ENCODE peak calls at places on chromosomes 16 and 17, in five cellular contexts. Q, F, R, A and C are unnamed samples.

GRCh38 chr17:39650121-39650579 is 13.2 kb downstream of the STARD3 start:
- DNase-seq in Q (no peak), A (no peak), F (no peak), R (no peak), C (no peak)

GRCh38 chr16:47734987-47735594 is 274.0 kb downstream of the PHKB start:
- DNase-seq in A (no peak), Q (no peak), R (no peak), F (no peak), C (no peak)

GRCh38 chr16:74774223-74775139 is at the start of gene FA2H:
- DNase-seq in A (peak), Q (no peak), R (no peak), F (peak), C (no peak)

GRCh38 chr17:76579281-76579680 is 6.4 kb downstream of the ST6GALNAC2 start:
- DNase-seq in F (no peak), Q (no peak), A (no peak), R (no peak), C (no peak)

GRCh38 chr16:73286643-73287267 is 238.8 kb upstream of the ZFHX3 start:
- DNase-seq in A (no peak), R (no peak), Q (no peak), F (no peak), C (no peak)

GRCh38 chr17:29968271-29968670 is 26.8 kb downstream of the EFCAB5 start:
- DNase-seq in R (no peak), Q (no peak), F (no peak), A (no peak), C (no peak)

GRCh38 chr17:11292491-11292890 is 51.5 kb downstream of the SHISA6 start:
- DNase-seq in Q (no peak), A (no peak), F (no peak), R (no peak), C (no peak)

GRCh38 chr17:67573987-67574657 is 143.6 kb upstream of the NOL11 start:
- DNase-seq in A (no peak), Q (no peak), R (no peak), F (no peak), C (no peak)

GRCh38 chr17:68705331-68706166 is 104.4 kb upstream of the FAM20A start:
- DNase-seq in Q (peak), A (peak), R (no peak), F (peak), C (peak)

GRCh38 chr17:78182504-78182903 is 4.3 kb downstream of the TK1 start:
- DNase-seq in Q (no peak), R (no peak), A (no peak), F (no peak), C (no peak)

GRCh38 chr17:78186689-78187595 is at the start of the genes AFMID and TK1:
- DNase-seq in Q (peak), R (peak), A (peak), F (peak), C (peak)

GRCh38 chr17:78185981-78186688 is 717 bp downstream of the TK1 start:
- DNase-seq in F (no peak), Q (peak), A (no peak), R (no peak), C (no peak)

GRCh38 chr17:78184311-78184710 is 2.5 kb downstream of the TK1 start:
- DNase-seq in Q (no peak), F (no peak), A (no peak), R (no peak), C (no peak)

GRCh38 chr17:78184868-78185267 is 2.0 kb downstream of the TK1 start:
- DNase-seq in R (no peak), F (no peak), Q (no peak), A (no peak), C (no peak)
- H3K4me3 ChIP-seq in R (no peak), F (no peak), Q (no peak), A (no peak), C (peak)

DNA sequence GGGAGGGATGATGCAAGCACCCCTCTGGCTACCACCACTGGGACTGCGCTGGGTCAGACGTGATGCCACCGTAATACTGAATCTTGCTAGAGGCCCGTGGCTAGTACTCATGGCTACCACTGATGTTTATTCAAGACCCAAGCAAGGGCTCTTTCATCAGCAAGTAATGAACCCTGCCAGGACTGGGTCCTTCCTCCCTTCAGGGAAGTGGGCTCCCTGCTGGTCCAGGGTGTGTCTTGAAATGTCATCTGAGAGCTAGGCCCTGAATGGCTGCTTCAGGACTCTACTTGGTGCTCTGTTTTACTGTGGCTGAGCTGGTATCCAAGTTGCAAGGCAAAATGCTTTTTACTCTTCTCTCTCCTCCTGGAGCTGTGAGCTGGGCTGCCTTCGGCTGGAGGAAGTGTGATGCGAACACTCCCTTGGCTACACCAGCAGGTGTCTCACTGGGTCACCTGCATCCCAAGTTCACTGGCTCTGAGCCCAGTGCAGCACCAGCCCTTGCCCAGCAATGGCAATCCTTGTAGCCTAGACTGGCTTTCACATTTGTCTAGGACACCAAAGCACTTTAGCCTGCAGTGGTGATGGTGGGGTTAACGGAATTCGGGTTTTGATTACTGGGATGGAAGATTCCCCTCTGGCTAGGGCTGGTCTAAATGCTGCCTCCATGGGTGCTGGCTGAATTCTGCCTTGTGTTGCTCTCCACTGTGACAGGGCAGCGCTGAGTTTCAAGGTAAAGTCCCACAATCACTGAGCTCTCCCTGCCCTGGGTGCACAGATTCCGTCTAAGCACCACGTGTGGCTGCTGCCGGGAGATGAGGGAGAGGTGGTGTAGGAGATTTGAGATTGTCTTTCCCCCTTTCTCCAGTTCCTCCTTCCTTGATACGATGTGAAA is 98.6 kb downstream of the USP22 start:
- DNase-seq in Q (no peak), F (no peak), R (no peak), A (no peak), C (no peak)
- TF ChIP-seq CTCF in Q (no peak), F (no peak), R (peak), A (peak), C (peak)

GRCh38 chr16:82954224-82954929 is 327.6 kb downstream of the CDH13 start:
- DNase-seq in F (peak), Q (peak), A (peak), R (peak), C (no peak)
- H3K4me3 ChIP-seq in F (no peak), Q (no peak), A (no peak), R (no peak), C (no peak)

DNA sequence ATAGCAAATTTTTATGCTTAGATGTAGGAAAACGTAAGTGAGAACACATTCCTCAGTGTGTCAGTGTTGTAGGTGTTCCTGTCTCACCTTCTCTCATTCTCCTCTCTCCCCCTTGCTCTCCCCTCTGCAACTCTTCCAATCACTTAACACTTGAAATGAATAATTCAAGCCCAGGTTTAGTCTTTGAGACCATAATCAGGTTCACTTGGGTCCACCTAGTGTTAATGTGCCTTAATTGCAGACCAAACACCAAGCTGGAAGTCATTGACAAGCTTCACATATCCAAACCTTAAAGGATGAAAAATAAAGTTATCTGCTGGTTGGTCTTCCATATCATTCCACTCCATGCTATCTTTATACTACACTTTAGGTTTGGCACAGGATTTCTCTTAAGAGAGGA is 37.0 kb downstream of the STXBP4 start:
- DNase-seq in F (peak), R (no peak), A (peak), Q (peak), C (peak)
- TF ChIP-seq CTCF in F (peak), R (peak), A (peak), Q (peak), C (peak)

GRCh38 chr16:19715566-19715965 is 2.5 kb downstream of the KNOP1 start:
- DNase-seq in Q (no peak), A (no peak), R (no peak), F (no peak), C (no peak)
- H3K4me3 ChIP-seq in Q (no peak), A (no peak), R (no peak), F (no peak), C (no peak)

DNA sequence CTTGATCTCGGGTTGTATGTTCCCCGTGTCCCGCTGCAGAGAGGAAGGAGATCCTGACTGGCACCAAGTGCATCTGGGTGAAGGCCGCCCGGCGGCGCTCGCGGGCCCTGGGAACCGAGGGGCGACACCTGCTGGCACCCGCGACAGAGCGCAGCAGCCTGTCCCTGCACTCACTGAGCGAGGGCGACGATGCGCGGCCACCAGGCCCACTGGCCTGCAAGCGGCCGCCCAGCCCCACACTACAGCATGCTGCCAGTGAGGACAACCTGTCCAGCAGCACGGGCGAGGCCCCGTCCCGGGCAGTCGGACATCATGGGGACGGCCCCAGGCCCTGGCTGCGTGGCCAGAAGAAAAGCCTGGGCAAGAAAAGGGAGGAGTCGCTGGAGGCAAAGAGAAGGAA is 7.5 kb downstream of the BTBD17 start:
- DNase-seq in R (no peak), A (no peak), F (no peak), Q (no peak), C (no peak)
- TF ChIP-seq CTCF in R (no peak), A (no peak), F (no peak), Q (peak), C (peak)

GRCh38 chr16:88701541-88702363 is 4.5 kb downstream of the RNF166 start:
- DNase-seq in R (no peak), F (no peak), A (no peak), Q (no peak), C (no peak)
- H3K4me3 ChIP-seq in R (no peak), F (no peak), A (no peak), Q (no peak), C (no peak)